ENCODE peak calls at places on chromosomes 12 and 14, in eight cellular contexts. Y is HS-27A; O is T-helper 1 cell; M is H7; Z is activated CD8-positive, alpha-beta memory T cell treated with anti-CD3 and anti-CD28 coated beads, Interleukin-2, amount 50 U/mL, for 48 hours; H is RKO; D is substantia nigra; Q is fibroblast of mammary gland. C is an unnamed sample.

GRCh38 chr12:109510196-109510595 is 32.8 kb downstream of the UBE3B start:
- DNase-seq in Q (no peak), Z (no peak), D (no peak), M (no peak), H (no peak), Y (no peak), O (no peak), C (no peak)

GRCh38 chr12:21301-22189 is 45.0 kb upstream of the IQSEC3 start:
- DNase-seq in D (no peak), M (no peak), O (no peak), Y (no peak), H (no peak), Z (no peak), Q (no peak), C (no peak)

GRCh38 chr12:5537771-5538170 is 105.9 kb downstream of the NTF3 start:
- DNase-seq in Z (no peak), D (no peak), H (no peak), Q (no peak), M (no peak), Y (no peak), O (no peak), C (no peak)

GRCh38 chr12:116539905-116540482 is 19.2 kb upstream of the MAP1LC3B2 start:
- DNase-seq in M (peak; percentile 40), H (no peak), O (no peak), Q (peak; percentile 81), Z (no peak), D (peak; percentile 60), Y (no peak), C (peak; percentile 58)

GRCh38 chr14:99318091-99318958 is 46.3 kb upstream of the BCL11B start:
- DNase-seq in D (no peak), H (no peak), Z (no peak), M (peak; percentile 57), O (no peak), Y (no peak), Q (no peak), C (no peak)

GRCh38 chr14:73728106-73729014 is 14.2 kb upstream of the PNMA1 start:
- DNase-seq in H (peak; percentile 79), O (peak; percentile 85), Q (peak; percentile 84), Y (no peak), M (peak; percentile 95), Z (peak; percentile 98), D (peak; percentile 75), C (peak; percentile 86)

GRCh38 chr12:20695232-20695631 is at the start of gene SLCO1C1:
- DNase-seq in Y (no peak), H (no peak), M (peak; percentile 6), Z (no peak), O (no peak), Q (no peak), D (peak; percentile 35), C (no peak)

GRCh38 chr12:26374934-26375333 is 179.6 kb downstream of the SSPN start:
- DNase-seq in Z (no peak), D (no peak), O (no peak), M (no peak), H (no peak), Y (no peak), Q (peak; percentile 9), C (peak; percentile 26)

GRCh38 chr14:79910086-79910485 is 301.2 kb downstream of the DIO2 start:
- DNase-seq in H (no peak), D (no peak), Z (no peak), Q (no peak), M (no peak), O (no peak), Y (no peak), C (no peak)

GRCh38 chr12:130526813-130527212 is 189.1 kb downstream of the PIWIL1 start:
- DNase-seq in Y (no peak), Q (no peak), M (peak; percentile 90), D (no peak), H (peak; percentile 45), Z (no peak), O (no peak), C (no peak)

C was measured in fibroblast of pulmonary artery.